ENCODE peak calls at places on chromosomes 16 and 17, in four cellular contexts. N is H1, L is endothelial cell of umbilical vein, Y is esophagus muscularis mucosa. Z is an unnamed sample. For H3K4me1, the result is how much of the 10 kb centered on the place peaks cover.

GRCh38 chr16:16805809-16806208 is 426.9 kb downstream of the NPIPA7 start:
- DNase-seq in L (no peak), N (no peak), Y (no peak), Z (no peak)

GRCh38 chr17:49553676-49554335 is 21.9 kb upstream of the NXPH3 start:
- DNase-seq in L (no peak), N (no peak), Y (no peak), Z (no peak)

GRCh38 chr16:88329726-88330700 is 52.7 kb upstream of the ZNF469 start:
- DNase-seq in Y (no peak), L (no peak), N (no peak), Z (no peak)

GRCh38 chr17:80356231-80356856 is 58.6 kb upstream of the ENDOV start:
- DNase-seq in N (no peak), Y (no peak), L (no peak), Z (no peak)

GRCh38 chr16:57518922-57519321 is 17.4 kb downstream of the CCDC102A start:
- DNase-seq in N (no peak), L (no peak), Y (no peak), Z (no peak)

GRCh38 chr17:46726106-46726670 is 92.3 kb downstream of the WNT3 start:
- DNase-seq in N (no peak), L (no peak), Y (no peak), Z (no peak)

GRCh38 chr17:32482568-32483320 is 4.0 kb upstream of the CDK5R1 start:
- DNase-seq in Y (no peak), N (no peak), L (no peak), Z (no peak)

GRCh38 chr17:60641810-60642220 is 35.8 kb upstream of the BCAS3 start:
- DNase-seq in L (peak), Y (no peak), N (peak), Z (no peak)

GRCh38 chr16:9039208-9039607 is 52.2 kb upstream of the HAPSTR1 start:
- DNase-seq in Y (no peak), L (no peak), N (no peak), Z (no peak)

GRCh38 chr17:68468334-68468733 is 11.0 kb upstream of the WIPI1 start:
- DNase-seq in N (no peak), L (no peak), Y (no peak), Z (no peak)

GRCh38 chr16:88665148-88665547 is 2.3 kb upstream of the MVD start:
- DNase-seq in N (no peak), L (peak), Y (no peak), Z (no peak)

GRCh38 chr17:37283414-37283961 is 92.3 kb upstream of the C17orf78 start:
- DNase-seq in L (no peak), N (no peak), Y (no peak), Z (no peak)

GRCh38 chr17:43026610-43027009 is 1.6 kb downstream of the RND2 start:
- DNase-seq in L (no peak), Y (no peak), N (no peak), Z (no peak)

GRCh38 chr17:50212121-50212843 is 10.9 kb upstream of the COL1A1 start:
- DNase-seq in Y (no peak), N (no peak), L (no peak), Z (no peak)

GRCh38 chr16:51818342-51818944 is 667.4 kb upstream of the SALL1 start:
- DNase-seq in L (no peak), N (peak), Y (no peak), Z (no peak)

GRCh38 chr17:55005520-55005919 is 37.0 kb downstream of the STXBP4 start:
- DNase-seq in Y (no peak), N (no peak), L (peak), Z (no peak)

GRCh38 chr16:74903095-74903494 is 81.8 kb downstream of the WDR59 start:
- DNase-seq in N (no peak), Y (no peak), L (no peak), Z (no peak)

GRCh38 chr17:70945386-70945785 is 776.1 kb downstream of the KCNJ2 start:
- DNase-seq in N (no peak), Y (no peak), L (no peak), Z (no peak)

GRCh38 chr16:84897911-84898377 is 78.2 kb downstream of the CRISPLD2 start:
- DNase-seq in N (no peak), L (no peak), Y (no peak), Z (no peak)
- TF ChIP-seq POLR2AphosphoS5 in N (no peak), L (no peak), Y (no peak), Z (no peak)

DNA sequence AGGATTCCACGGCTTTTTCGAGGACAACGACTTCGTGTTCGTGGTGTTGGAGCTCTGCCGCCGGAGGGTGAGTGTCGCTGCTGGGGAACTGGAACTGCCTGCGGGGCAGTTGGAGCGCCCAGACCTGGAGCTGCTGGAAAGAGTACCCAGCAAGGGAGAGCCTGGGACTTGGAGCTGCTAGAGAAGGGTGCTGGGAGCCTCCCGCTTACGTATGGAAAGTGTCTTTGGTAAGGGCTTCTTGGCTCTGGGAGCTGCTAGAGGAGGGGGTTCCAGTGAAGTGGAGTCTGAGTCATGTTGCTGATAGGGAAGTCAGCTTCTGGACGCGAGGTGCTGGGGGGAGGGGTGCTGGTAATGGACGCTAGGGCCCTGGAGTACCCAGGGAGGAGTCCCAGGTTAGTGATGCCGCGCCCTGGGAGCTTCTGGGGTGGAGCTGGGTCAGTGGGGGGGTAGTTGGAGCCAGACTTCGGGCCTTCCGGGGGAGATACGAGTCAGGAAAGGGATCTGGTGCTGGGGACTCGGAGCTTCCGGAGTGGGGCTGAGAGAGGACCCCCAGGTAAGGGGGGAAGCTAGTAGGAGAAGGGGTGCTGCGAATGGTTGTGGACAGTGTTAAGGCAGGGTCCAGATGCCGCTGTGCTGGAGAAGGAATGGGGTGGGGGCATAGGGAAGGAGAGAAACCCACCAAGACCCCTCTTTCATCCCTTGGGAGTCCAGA is 741 bp downstream of the PLK1 start:
- DNase-seq in N (no peak), Y (no peak), L (peak), Z (no peak)
- H3K4me1 ChIP-seq in N (under half), Y (under half), L (under half), Z (under half)

GRCh38 chr17:79223953-79224352 is 149.3 kb downstream of the ENGASE start:
- DNase-seq in N (no peak), Y (no peak), L (no peak), Z (no peak)

GRCh38 chr17:79224903-79225302 is 150.3 kb downstream of the ENGASE start:
- DNase-seq in N (no peak), Y (no peak), L (no peak), Z (no peak)

GRCh38 chr17:79223471-79223870 is 148.8 kb downstream of the ENGASE start:
- DNase-seq in L (no peak), Y (no peak), N (no peak), Z (no peak)

GRCh38 chr17:79224476-79224875 is 149.9 kb downstream of the ENGASE start:
- DNase-seq in L (no peak), N (no peak), Y (no peak), Z (no peak)

DNA sequence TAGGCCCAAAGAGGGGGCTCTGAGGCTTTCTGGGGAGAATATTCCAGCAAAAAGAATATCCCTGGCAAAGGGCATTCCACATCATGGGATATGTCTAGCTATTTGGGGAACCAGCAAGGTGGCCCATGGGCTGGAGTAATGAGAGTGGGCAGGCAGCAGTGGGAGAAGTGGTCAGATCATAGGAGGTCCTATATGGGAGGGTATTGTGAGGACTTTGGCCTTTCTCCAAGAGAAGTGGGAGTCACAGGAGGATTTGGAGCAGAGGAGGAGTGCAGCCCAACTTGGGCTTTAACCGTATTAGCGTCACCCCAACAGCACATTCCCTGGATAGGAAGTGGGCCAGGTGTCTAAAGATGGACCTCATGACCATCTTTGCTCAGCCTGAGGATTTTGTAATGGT is 151.4 kb downstream of the ENGASE start:
- DNase-seq in L (no peak), N (no peak), Y (no peak), Z (no peak)
- TF ChIP-seq CTCF in L (no peak), N (no peak), Y (no peak), Z (no peak)

GRCh38 chr16:3675601-3676130 is 21.2 kb downstream of the DNASE1 start:
- DNase-seq in N (no peak), Y (no peak), L (no peak), Z (no peak)

GRCh38 chr16:3674513-3675295 is 20.2 kb downstream of the DNASE1 start:
- DNase-seq in L (no peak), N (no peak), Y (no peak), Z (no peak)

GRCh38 chr16:3673201-3673600 is 18.7 kb downstream of the DNASE1 start:
- DNase-seq in N (no peak), Y (no peak), L (no peak), Z (no peak)

GRCh38 chr16:3672571-3673041 is 18.1 kb downstream of the DNASE1 start:
- DNase-seq in Y (no peak), L (no peak), N (no peak), Z (no peak)

DNA sequence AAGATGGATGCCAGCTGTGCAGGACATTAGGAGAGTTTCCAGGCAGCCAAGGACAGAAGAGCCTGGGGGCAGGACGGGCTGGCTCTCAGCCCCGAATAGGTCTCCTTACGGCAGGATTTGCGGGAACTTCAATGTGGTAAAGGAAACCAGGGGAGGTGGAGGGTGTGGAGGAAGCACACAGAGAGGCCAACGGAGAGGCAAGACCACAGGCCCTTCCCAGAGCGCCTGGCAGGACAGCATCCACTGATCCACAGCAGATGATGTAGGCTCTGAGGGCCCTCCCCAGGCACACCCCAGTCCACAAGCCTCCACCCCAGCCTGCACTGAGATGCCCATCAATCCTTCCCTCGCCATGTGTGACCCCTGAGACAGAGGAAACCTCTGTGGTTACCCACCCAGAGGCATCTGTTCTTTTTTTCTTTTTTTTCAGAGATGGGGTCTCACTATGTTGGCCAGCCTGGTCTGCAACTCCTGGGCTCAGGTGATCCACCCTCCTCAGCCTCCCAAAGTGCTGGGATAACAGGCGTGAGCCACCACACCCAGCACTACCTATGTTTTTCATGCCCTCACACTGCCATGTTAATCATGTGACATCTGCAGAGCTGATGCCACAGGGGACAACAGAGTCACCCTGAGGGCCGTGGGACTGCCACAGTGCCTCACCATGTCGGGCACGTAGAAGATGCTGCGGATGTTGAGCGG is 19.3 kb downstream of the DNASE1 start:
- DNase-seq in L (no peak), Y (no peak), N (no peak), Z (no peak)
- TF ChIP-seq POLR2AphosphoS5 in L (no peak), Y (no peak), N (no peak), Z (no peak)

DNA sequence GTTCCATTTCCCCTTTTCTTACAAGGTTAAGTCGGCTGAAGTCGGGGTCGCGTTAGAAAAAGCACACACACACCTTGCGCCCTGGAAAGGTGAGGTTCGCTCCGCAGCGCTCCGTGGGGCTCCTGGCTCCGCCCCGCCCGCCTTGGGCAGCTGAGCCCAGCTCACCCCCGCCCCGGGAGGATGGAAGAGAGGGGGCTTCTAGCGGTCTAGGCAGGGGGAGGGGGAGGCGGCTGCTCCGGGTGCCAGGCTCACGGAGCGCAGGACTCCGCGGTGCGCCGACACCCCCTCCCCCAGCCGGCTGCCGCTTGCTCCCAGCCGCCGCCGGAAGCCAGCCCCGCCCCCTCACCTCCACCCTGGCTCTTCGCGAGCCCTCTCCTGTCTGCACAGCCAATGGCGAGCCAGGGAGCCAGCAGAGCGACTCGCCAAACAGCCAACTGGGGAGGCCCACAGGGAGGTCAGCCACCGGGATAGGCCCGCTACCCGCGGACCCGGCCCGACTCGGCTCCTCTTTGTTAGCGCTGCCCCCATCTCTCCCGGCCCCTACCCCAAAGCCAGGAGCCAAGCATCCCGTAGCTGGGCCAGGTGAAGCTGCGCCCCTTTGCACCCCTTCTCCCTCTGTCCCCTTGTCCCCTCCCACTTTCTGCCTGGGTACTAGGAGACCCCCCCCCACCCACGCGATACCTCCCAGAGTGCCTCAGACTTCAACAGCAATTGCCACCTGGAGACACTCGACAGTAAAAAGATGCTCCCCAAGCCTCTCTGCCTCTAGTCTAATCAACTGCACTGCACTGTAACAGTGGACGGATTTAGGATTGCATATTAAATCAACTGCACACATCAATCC is 30.2 kb downstream of the FAM222B start:
- DNase-seq in Y (peak), L (peak), N (peak), Z (peak)
- H3K4me1 ChIP-seq in Y (under half), L (under half), N (under half), Z (under half)

GRCh38 chr16:28974007-28974436 is 556 bp upstream of the SPNS1 start:
- DNase-seq in N (peak), L (peak), Y (no peak), Z (no peak)
- TF ChIP-seq CTCF in N (peak), L (peak), Y (peak), Z (no peak)

GRCh38 chr16:10877472-10877946 is 507 bp downstream of the CIITA start:
- DNase-seq in N (no peak), Y (no peak), L (no peak), Z (no peak)
- TF ChIP-seq POLR2AphosphoS5 in N (no peak), Y (no peak), L (no peak), Z (no peak)

GRCh38 chr16:89921699-89922476 is 1.3 kb upstream of the TUBB3 start:
- DNase-seq in N (no peak), L (peak), Y (no peak), Z (no peak)
- H3K4me1 ChIP-seq in N (under half), L (under half), Y (half or more), Z (half or more)

DNA sequence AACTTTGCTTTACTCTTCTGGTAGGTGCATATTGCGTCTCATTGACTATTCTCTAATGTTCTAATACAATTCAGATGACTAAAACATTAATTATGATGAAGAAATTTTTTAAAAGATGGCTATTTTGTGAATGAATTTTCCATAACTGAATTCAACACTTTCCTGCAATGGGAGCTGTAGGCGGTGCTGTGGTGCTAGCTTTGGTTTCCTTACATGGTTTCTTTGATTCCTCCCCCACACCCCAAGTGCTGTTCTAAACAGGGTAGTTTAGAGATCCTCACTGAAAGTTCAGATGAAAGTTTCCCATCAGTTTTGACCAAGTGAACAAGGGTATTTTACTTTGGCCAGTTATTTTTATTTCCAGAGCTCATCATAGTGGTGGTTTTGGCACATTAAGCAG is 26.0 kb upstream of the MRC2 start:
- DNase-seq in L (no peak), Y (no peak), N (no peak), Z (no peak)
- TF ChIP-seq CTCF in L (no peak), Y (no peak), N (no peak), Z (peak)

Z was measured in vagina.